ENCODE peak calls at places on chromosome 6, in six cellular contexts. One of them, this sample, is unnamed.

GRCh38 chr6:160190974-160191373 is 67.6 kb downstream of the SLC22A2 start:
- DNase-seq in naive B cell: no peak
- DNase-seq in activated CD4-positive, alpha-beta memory T cell treated with anti-CD3 and anti-CD28 coated beads, Interleukin-2, amount 10 ng/mL, durations not matched to agents 7 days and 5 days: no peak
- DNase-seq in activated CD4-positive, CD25-positive, alpha-beta regulatory T cell treated with anti-CD3 and anti-CD28 coated beads, Interleukin-2, amount 50 U/mL, for 72 hours: no peak
- DNase-seq in posterior cingulate gyrus: no peak
- DNase-seq in A172: no peak
- DNase-seq in this sample: no peak

GRCh38 chr6:26200918-26201721 is 113.9 kb downstream of the HFE start:
- DNase-seq in naive B cell: no peak
- DNase-seq in A172: no peak
- DNase-seq in activated CD4-positive, CD25-positive, alpha-beta regulatory T cell treated with anti-CD3 and anti-CD28 coated beads, Interleukin-2, amount 50 U/mL, for 72 hours: no peak
- DNase-seq in posterior cingulate gyrus: no peak
- DNase-seq in activated CD4-positive, alpha-beta memory T cell treated with anti-CD3 and anti-CD28 coated beads, Interleukin-2, amount 10 ng/mL, durations not matched to agents 7 days and 5 days: no peak
- DNase-seq in this sample: no peak

GRCh38 chr6:45681860-45682488 is 304.2 kb upstream of the SUPT3H start:
- DNase-seq in activated CD4-positive, CD25-positive, alpha-beta regulatory T cell treated with anti-CD3 and anti-CD28 coated beads, Interleukin-2, amount 50 U/mL, for 72 hours: no peak
- DNase-seq in activated CD4-positive, alpha-beta memory T cell treated with anti-CD3 and anti-CD28 coated beads, Interleukin-2, amount 10 ng/mL, durations not matched to agents 7 days and 5 days: peak
- DNase-seq in naive B cell: peak
- DNase-seq in posterior cingulate gyrus: no peak
- DNase-seq in A172: peak
- DNase-seq in this sample: no peak

GRCh38 chr6:77292564-77293546 is 170.4 kb downstream of the HTR1B start:
- DNase-seq in activated CD4-positive, CD25-positive, alpha-beta regulatory T cell treated with anti-CD3 and anti-CD28 coated beads, Interleukin-2, amount 50 U/mL, for 72 hours: no peak
- DNase-seq in naive B cell: no peak
- DNase-seq in posterior cingulate gyrus: no peak
- DNase-seq in activated CD4-positive, alpha-beta memory T cell treated with anti-CD3 and anti-CD28 coated beads, Interleukin-2, amount 10 ng/mL, durations not matched to agents 7 days and 5 days: no peak
- DNase-seq in A172: peak
- DNase-seq in this sample: no peak

GRCh38 chr6:125797120-125797933 is 6.6 kb downstream of the NCOA7 start:
- DNase-seq in activated CD4-positive, alpha-beta memory T cell treated with anti-CD3 and anti-CD28 coated beads, Interleukin-2, amount 10 ng/mL, durations not matched to agents 7 days and 5 days: no peak
- DNase-seq in activated CD4-positive, CD25-positive, alpha-beta regulatory T cell treated with anti-CD3 and anti-CD28 coated beads, Interleukin-2, amount 50 U/mL, for 72 hours: no peak
- DNase-seq in A172: no peak
- DNase-seq in naive B cell: no peak
- DNase-seq in posterior cingulate gyrus: no peak
- DNase-seq in this sample: no peak

GRCh38 chr6:77397561-77397960 is 65.7 kb downstream of the HTR1B start:
- DNase-seq in naive B cell: no peak
- DNase-seq in A172: no peak
- DNase-seq in posterior cingulate gyrus: no peak
- DNase-seq in activated CD4-positive, alpha-beta memory T cell treated with anti-CD3 and anti-CD28 coated beads, Interleukin-2, amount 10 ng/mL, durations not matched to agents 7 days and 5 days: no peak
- DNase-seq in activated CD4-positive, CD25-positive, alpha-beta regulatory T cell treated with anti-CD3 and anti-CD28 coated beads, Interleukin-2, amount 50 U/mL, for 72 hours: no peak
- DNase-seq in this sample: no peak

GRCh38 chr6:138086573-138087196 is 20.5 kb downstream of the PERP start:
- DNase-seq in naive B cell: no peak
- DNase-seq in A172: peak
- DNase-seq in activated CD4-positive, alpha-beta memory T cell treated with anti-CD3 and anti-CD28 coated beads, Interleukin-2, amount 10 ng/mL, durations not matched to agents 7 days and 5 days: no peak
- DNase-seq in posterior cingulate gyrus: no peak
- DNase-seq in activated CD4-positive, CD25-positive, alpha-beta regulatory T cell treated with anti-CD3 and anti-CD28 coated beads, Interleukin-2, amount 50 U/mL, for 72 hours: no peak
- DNase-seq in this sample: no peak

GRCh38 chr6:165676435-165677068 is 13.5 kb upstream of the PDE10A start:
- DNase-seq in activated CD4-positive, alpha-beta memory T cell treated with anti-CD3 and anti-CD28 coated beads, Interleukin-2, amount 10 ng/mL, durations not matched to agents 7 days and 5 days: no peak
- DNase-seq in naive B cell: no peak
- DNase-seq in posterior cingulate gyrus: no peak
- DNase-seq in activated CD4-positive, CD25-positive, alpha-beta regulatory T cell treated with anti-CD3 and anti-CD28 coated beads, Interleukin-2, amount 50 U/mL, for 72 hours: no peak
- DNase-seq in A172: peak
- DNase-seq in this sample: no peak

GRCh38 chr6:33705268-33705885 is 6.1 kb downstream of the UQCC2 start:
- DNase-seq in activated CD4-positive, CD25-positive, alpha-beta regulatory T cell treated with anti-CD3 and anti-CD28 coated beads, Interleukin-2, amount 50 U/mL, for 72 hours: no peak
- DNase-seq in activated CD4-positive, alpha-beta memory T cell treated with anti-CD3 and anti-CD28 coated beads, Interleukin-2, amount 10 ng/mL, durations not matched to agents 7 days and 5 days: no peak
- DNase-seq in posterior cingulate gyrus: no peak
- DNase-seq in naive B cell: no peak
- DNase-seq in A172: no peak
- DNase-seq in this sample: no peak

GRCh38 chr6:135575629-135576028 is 78.1 kb upstream of the AHI1 start:
- DNase-seq in activated CD4-positive, alpha-beta memory T cell treated with anti-CD3 and anti-CD28 coated beads, Interleukin-2, amount 10 ng/mL, durations not matched to agents 7 days and 5 days: no peak
- DNase-seq in A172: no peak
- DNase-seq in activated CD4-positive, CD25-positive, alpha-beta regulatory T cell treated with anti-CD3 and anti-CD28 coated beads, Interleukin-2, amount 50 U/mL, for 72 hours: no peak
- DNase-seq in posterior cingulate gyrus: no peak
- DNase-seq in naive B cell: no peak
- DNase-seq in this sample: no peak

GRCh38 chr6:43509142-43509983 is 783 bp downstream of the LRRC73 start:
- DNase-seq in naive B cell: no peak
- DNase-seq in activated CD4-positive, CD25-positive, alpha-beta regulatory T cell treated with anti-CD3 and anti-CD28 coated beads, Interleukin-2, amount 50 U/mL, for 72 hours: no peak
- DNase-seq in A172: no peak
- DNase-seq in activated CD4-positive, alpha-beta memory T cell treated with anti-CD3 and anti-CD28 coated beads, Interleukin-2, amount 10 ng/mL, durations not matched to agents 7 days and 5 days: no peak
- DNase-seq in posterior cingulate gyrus: no peak
- DNase-seq in this sample: no peak

GRCh38 chr6:43205849-43206248 is 23.4 kb downstream of the DNPH1 start:
- DNase-seq in A172: no peak
- DNase-seq in posterior cingulate gyrus: no peak
- DNase-seq in activated CD4-positive, CD25-positive, alpha-beta regulatory T cell treated with anti-CD3 and anti-CD28 coated beads, Interleukin-2, amount 50 U/mL, for 72 hours: no peak
- DNase-seq in naive B cell: no peak
- DNase-seq in activated CD4-positive, alpha-beta memory T cell treated with anti-CD3 and anti-CD28 coated beads, Interleukin-2, amount 10 ng/mL, durations not matched to agents 7 days and 5 days: no peak
- DNase-seq in this sample: no peak

GRCh38 chr6:27889628-27890315 is 22.4 kb downstream of the OR2B2 start:
- DNase-seq in activated CD4-positive, alpha-beta memory T cell treated with anti-CD3 and anti-CD28 coated beads, Interleukin-2, amount 10 ng/mL, durations not matched to agents 7 days and 5 days: no peak
- DNase-seq in posterior cingulate gyrus: no peak
- DNase-seq in activated CD4-positive, CD25-positive, alpha-beta regulatory T cell treated with anti-CD3 and anti-CD28 coated beads, Interleukin-2, amount 50 U/mL, for 72 hours: no peak
- DNase-seq in A172: no peak
- DNase-seq in naive B cell: no peak
- DNase-seq in this sample: no peak

GRCh38 chr6:30885481-30885998 is 1.2 kb downstream of the DDR1 start:
- DNase-seq in activated CD4-positive, CD25-positive, alpha-beta regulatory T cell treated with anti-CD3 and anti-CD28 coated beads, Interleukin-2, amount 50 U/mL, for 72 hours: peak
- DNase-seq in A172: peak
- DNase-seq in posterior cingulate gyrus: no peak
- DNase-seq in naive B cell: no peak
- DNase-seq in activated CD4-positive, alpha-beta memory T cell treated with anti-CD3 and anti-CD28 coated beads, Interleukin-2, amount 10 ng/mL, durations not matched to agents 7 days and 5 days: no peak
- DNase-seq in this sample: no peak

GRCh38 chr6:136175873-136176272 is 74.2 kb downstream of the MTFR2 start:
- DNase-seq in activated CD4-positive, CD25-positive, alpha-beta regulatory T cell treated with anti-CD3 and anti-CD28 coated beads, Interleukin-2, amount 50 U/mL, for 72 hours: no peak
- DNase-seq in A172: no peak
- DNase-seq in naive B cell: no peak
- DNase-seq in posterior cingulate gyrus: no peak
- DNase-seq in activated CD4-positive, alpha-beta memory T cell treated with anti-CD3 and anti-CD28 coated beads, Interleukin-2, amount 10 ng/mL, durations not matched to agents 7 days and 5 days: no peak
- DNase-seq in this sample: no peak

GRCh38 chr6:111714403-111715270 is 109.0 kb upstream of the TRAF3IP2 start:
- DNase-seq in A172: no peak
- DNase-seq in activated CD4-positive, CD25-positive, alpha-beta regulatory T cell treated with anti-CD3 and anti-CD28 coated beads, Interleukin-2, amount 50 U/mL, for 72 hours: no peak
- DNase-seq in naive B cell: no peak
- DNase-seq in posterior cingulate gyrus: no peak
- DNase-seq in activated CD4-positive, alpha-beta memory T cell treated with anti-CD3 and anti-CD28 coated beads, Interleukin-2, amount 10 ng/mL, durations not matched to agents 7 days and 5 days: peak
- DNase-seq in this sample: no peak

GRCh38 chr6:31968326-31968725 is 3.6 kb downstream of the DXO start:
- DNase-seq in activated CD4-positive, alpha-beta memory T cell treated with anti-CD3 and anti-CD28 coated beads, Interleukin-2, amount 10 ng/mL, durations not matched to agents 7 days and 5 days: no peak
- DNase-seq in naive B cell: no peak
- DNase-seq in posterior cingulate gyrus: no peak
- DNase-seq in A172: no peak
- DNase-seq in activated CD4-positive, CD25-positive, alpha-beta regulatory T cell treated with anti-CD3 and anti-CD28 coated beads, Interleukin-2, amount 50 U/mL, for 72 hours: no peak
- DNase-seq in this sample: no peak

GRCh38 chr6:11007715-11008608 is 36.1 kb downstream of the ELOVL2 start:
- DNase-seq in activated CD4-positive, CD25-positive, alpha-beta regulatory T cell treated with anti-CD3 and anti-CD28 coated beads, Interleukin-2, amount 50 U/mL, for 72 hours: no peak
- DNase-seq in naive B cell: no peak
- DNase-seq in A172: peak
- DNase-seq in posterior cingulate gyrus: no peak
- DNase-seq in activated CD4-positive, alpha-beta memory T cell treated with anti-CD3 and anti-CD28 coated beads, Interleukin-2, amount 10 ng/mL, durations not matched to agents 7 days and 5 days: no peak
- DNase-seq in this sample: no peak

GRCh38 chr6:84282566-84282965 is 55.1 kb upstream of the CEP162 start:
- DNase-seq in posterior cingulate gyrus: no peak
- DNase-seq in A172: no peak
- DNase-seq in activated CD4-positive, alpha-beta memory T cell treated with anti-CD3 and anti-CD28 coated beads, Interleukin-2, amount 10 ng/mL, durations not matched to agents 7 days and 5 days: no peak
- DNase-seq in activated CD4-positive, CD25-positive, alpha-beta regulatory T cell treated with anti-CD3 and anti-CD28 coated beads, Interleukin-2, amount 50 U/mL, for 72 hours: no peak
- DNase-seq in naive B cell: no peak
- DNase-seq in this sample: no peak

GRCh38 chr6:75275067-75275466 is 9.5 kb downstream of the TMEM30A start:
- DNase-seq in A172: peak
- DNase-seq in activated CD4-positive, alpha-beta memory T cell treated with anti-CD3 and anti-CD28 coated beads, Interleukin-2, amount 10 ng/mL, durations not matched to agents 7 days and 5 days: no peak
- DNase-seq in naive B cell: no peak
- DNase-seq in activated CD4-positive, CD25-positive, alpha-beta regulatory T cell treated with anti-CD3 and anti-CD28 coated beads, Interleukin-2, amount 50 U/mL, for 72 hours: no peak
- DNase-seq in posterior cingulate gyrus: no peak
- DNase-seq in this sample: no peak

GRCh38 chr6:170114956-170115855 is 175.7 kb downstream of the DLL1 start:
- DNase-seq in posterior cingulate gyrus: no peak
- DNase-seq in activated CD4-positive, CD25-positive, alpha-beta regulatory T cell treated with anti-CD3 and anti-CD28 coated beads, Interleukin-2, amount 50 U/mL, for 72 hours: peak
- DNase-seq in A172: no peak
- DNase-seq in activated CD4-positive, alpha-beta memory T cell treated with anti-CD3 and anti-CD28 coated beads, Interleukin-2, amount 10 ng/mL, durations not matched to agents 7 days and 5 days: no peak
- DNase-seq in naive B cell: no peak
- DNase-seq in this sample: no peak

GRCh38 chr6:41371461-41371991 is 36.1 kb downstream of the NCR2 start:
- DNase-seq in naive B cell: no peak
- DNase-seq in posterior cingulate gyrus: no peak
- DNase-seq in activated CD4-positive, CD25-positive, alpha-beta regulatory T cell treated with anti-CD3 and anti-CD28 coated beads, Interleukin-2, amount 50 U/mL, for 72 hours: no peak
- DNase-seq in activated CD4-positive, alpha-beta memory T cell treated with anti-CD3 and anti-CD28 coated beads, Interleukin-2, amount 10 ng/mL, durations not matched to agents 7 days and 5 days: no peak
- DNase-seq in A172: no peak
- DNase-seq in this sample: no peak

GRCh38 chr6:17265570-17265969 is 15.6 kb upstream of the RBM24 start:
- DNase-seq in activated CD4-positive, alpha-beta memory T cell treated with anti-CD3 and anti-CD28 coated beads, Interleukin-2, amount 10 ng/mL, durations not matched to agents 7 days and 5 days: no peak
- DNase-seq in posterior cingulate gyrus: no peak
- DNase-seq in A172: no peak
- DNase-seq in naive B cell: no peak
- DNase-seq in activated CD4-positive, CD25-positive, alpha-beta regulatory T cell treated with anti-CD3 and anti-CD28 coated beads, Interleukin-2, amount 50 U/mL, for 72 hours: no peak
- DNase-seq in this sample: no peak

GRCh38 chr6:111620168-111620567 is 14.5 kb upstream of the TRAF3IP2 start:
- DNase-seq in A172: no peak
- DNase-seq in activated CD4-positive, CD25-positive, alpha-beta regulatory T cell treated with anti-CD3 and anti-CD28 coated beads, Interleukin-2, amount 50 U/mL, for 72 hours: no peak
- DNase-seq in posterior cingulate gyrus: no peak
- DNase-seq in activated CD4-positive, alpha-beta memory T cell treated with anti-CD3 and anti-CD28 coated beads, Interleukin-2, amount 10 ng/mL, durations not matched to agents 7 days and 5 days: no peak
- DNase-seq in naive B cell: no peak
- DNase-seq in this sample: no peak

GRCh38 chr6:33620158-33620583 is 951 bp upstream of the ITPR3 start:
- DNase-seq in A172: peak
- DNase-seq in naive B cell: peak
- DNase-seq in posterior cingulate gyrus: no peak
- DNase-seq in activated CD4-positive, CD25-positive, alpha-beta regulatory T cell treated with anti-CD3 and anti-CD28 coated beads, Interleukin-2, amount 50 U/mL, for 72 hours: no peak
- DNase-seq in activated CD4-positive, alpha-beta memory T cell treated with anti-CD3 and anti-CD28 coated beads, Interleukin-2, amount 10 ng/mL, durations not matched to agents 7 days and 5 days: peak
- DNase-seq in this sample: no peak

GRCh38 chr6:34381086-34381485 is 11.4 kb downstream of the NUDT3 start:
- DNase-seq in activated CD4-positive, alpha-beta memory T cell treated with anti-CD3 and anti-CD28 coated beads, Interleukin-2, amount 10 ng/mL, durations not matched to agents 7 days and 5 days: no peak
- DNase-seq in naive B cell: no peak
- DNase-seq in activated CD4-positive, CD25-positive, alpha-beta regulatory T cell treated with anti-CD3 and anti-CD28 coated beads, Interleukin-2, amount 50 U/mL, for 72 hours: no peak
- DNase-seq in A172: no peak
- DNase-seq in posterior cingulate gyrus: peak
- DNase-seq in this sample: no peak

This sample was measured in CD8-positive, alpha-beta T cell.